ENCODE peak calls at places on chromosomes 6 and 20, in four cellular contexts. One of them, this sample, is unnamed.

GRCh38 chr20:10253750-10254149 is 35.1 kb downstream of the SNAP25 start:
- DNase-seq in effector CD8-positive, alpha-beta T cell: no peak
- DNase-seq in H54: no peak
- DNase-seq in occipital lobe: no peak
- DNase-seq in this sample: no peak

GRCh38 chr20:62892348-62893304 is 31.0 kb upstream of the TCFL5 start:
- DNase-seq in effector CD8-positive, alpha-beta T cell: no peak
- DNase-seq in H54: no peak
- DNase-seq in occipital lobe: no peak
- DNase-seq in this sample: no peak

GRCh38 chr6:118263929-118264486 is 284.1 kb upstream of the PLN start:
- DNase-seq in occipital lobe: no peak
- DNase-seq in H54: no peak
- DNase-seq in effector CD8-positive, alpha-beta T cell: no peak
- DNase-seq in this sample: no peak

GRCh38 chr6:136401749-136402148 is 112.1 kb upstream of the BCLAF1 start:
- DNase-seq in effector CD8-positive, alpha-beta T cell: no peak
- DNase-seq in occipital lobe: no peak
- DNase-seq in H54: no peak
- DNase-seq in this sample: no peak

GRCh38 chr20:31896049-31896448 is 25.6 kb downstream of the TTLL9 start:
- DNase-seq in effector CD8-positive, alpha-beta T cell: no peak
- DNase-seq in H54: no peak
- DNase-seq in occipital lobe: no peak
- DNase-seq in this sample: no peak

GRCh38 chr6:34068462-34069044 is 77.3 kb downstream of the GRM4 start:
- DNase-seq in effector CD8-positive, alpha-beta T cell: no peak
- DNase-seq in H54: no peak
- DNase-seq in occipital lobe: no peak
- DNase-seq in this sample: no peak

GRCh38 chr6:81865712-81866111 is 113.2 kb upstream of the TENT5A start:
- DNase-seq in occipital lobe: no peak
- DNase-seq in H54: peak
- DNase-seq in effector CD8-positive, alpha-beta T cell: no peak
- DNase-seq in this sample: no peak

GRCh38 chr20:54176610-54177009 is 2.8 kb upstream of the CYP24A1 start:
- DNase-seq in H54: no peak
- DNase-seq in effector CD8-positive, alpha-beta T cell: no peak
- DNase-seq in occipital lobe: no peak
- DNase-seq in this sample: no peak

GRCh38 chr20:50186987-50187402 is 3.6 kb upstream of the CEBPB start:
- DNase-seq in H54: no peak
- DNase-seq in occipital lobe: no peak
- DNase-seq in effector CD8-positive, alpha-beta T cell: no peak
- DNase-seq in this sample: no peak

GRCh38 chr6:80637312-80637711 is 530.8 kb downstream of the BCKDHB start:
- DNase-seq in effector CD8-positive, alpha-beta T cell: no peak
- DNase-seq in occipital lobe: no peak
- DNase-seq in H54: no peak
- DNase-seq in this sample: no peak

GRCh38 chr20:62025832-62026563 is 39.7 kb downstream of the TAF4 start:
- DNase-seq in occipital lobe: no peak
- DNase-seq in H54: no peak
- DNase-seq in effector CD8-positive, alpha-beta T cell: no peak
- DNase-seq in this sample: no peak

GRCh38 chr6:161414180-161414579 is 140.3 kb upstream of the AGPAT4 start:
- DNase-seq in effector CD8-positive, alpha-beta T cell: no peak
- DNase-seq in H54: no peak
- DNase-seq in occipital lobe: no peak
- DNase-seq in this sample: no peak

GRCh38 chr6:4560225-4561077 is 215.8 kb upstream of the CDYL start:
- DNase-seq in occipital lobe: no peak
- DNase-seq in effector CD8-positive, alpha-beta T cell: no peak
- DNase-seq in H54: no peak
- DNase-seq in this sample: peak

GRCh38 chr6:251920-252319 is 40.4 kb upstream of the DUSP22 start:
- DNase-seq in effector CD8-positive, alpha-beta T cell: no peak
- DNase-seq in H54: no peak
- DNase-seq in occipital lobe: no peak
- DNase-seq in this sample: no peak

GRCh38 chr6:109790131-109790530 is 99.0 kb downstream of the FIG4 start:
- DNase-seq in H54: no peak
- DNase-seq in effector CD8-positive, alpha-beta T cell: no peak
- DNase-seq in occipital lobe: no peak
- DNase-seq in this sample: no peak